ENCODE peak calls at places on chromosomes 6 and 20, in four cellular contexts. H, B, C and N are unnamed samples.

GRCh38 chr6:44084231-44085014 is 42.8 kb downstream of the MRPL14 start:
- DNase-seq in C (peak), B (no peak), H (no peak), N (no peak)

GRCh38 chr6:36130672-36131516 is 581 bp downstream of the MAPK13 start:
- DNase-seq in B (no peak), C (peak), H (peak), N (peak)

GRCh38 chr20:57203204-57203603 is 63.2 kb downstream of the BMP7 start:
- DNase-seq in H (no peak), B (no peak), C (no peak), N (no peak)

GRCh38 chr20:39983183-39983582 is 705.9 kb downstream of the MAFB start:
- DNase-seq in H (no peak), C (no peak), B (no peak), N (no peak)

GRCh38 chr6:82953871-82954270 is 111.8 kb downstream of the UBE3D start:
- DNase-seq in H (no peak), C (no peak), B (no peak), N (no peak)

GRCh38 chr20:39638671-39639070 is 676.5 kb downstream of the DHX35 start:
- DNase-seq in B (no peak), C (no peak), H (no peak), N (no peak)

GRCh38 chr6:21264288-21264818 is 329.2 kb upstream of the SOX4 start:
- DNase-seq in C (no peak), B (no peak), H (no peak), N (no peak)

GRCh38 chr20:55880361-55880760 is 125.0 kb downstream of the CBLN4 start:
- DNase-seq in H (no peak), C (no peak), B (no peak), N (no peak)

GRCh38 chr6:136410201-136411027 is 120.8 kb upstream of the BCLAF1 start:
- DNase-seq in C (no peak), H (no peak), B (no peak), N (no peak)

GRCh38 chr20:6533828-6534388 is 233.6 kb upstream of the BMP2 start:
- DNase-seq in B (peak), C (no peak), H (no peak), N (no peak)

GRCh38 chr20:53622247-53623114 is 28.8 kb upstream of the ZNF217 start:
- DNase-seq in H (no peak), B (no peak), C (no peak), N (no peak)

GRCh38 chr6:89148016-89148750 is 2.3 kb downstream of the PM20D2 start:
- DNase-seq in B (no peak), H (peak), C (no peak), N (peak)

GRCh38 chr20:1943267-1944002 is 48.2 kb downstream of the SIRPA start:
- DNase-seq in C (no peak), B (no peak), H (no peak), N (no peak)

GRCh38 chr6:157287247-157287850 is 36.0 kb downstream of the TMEM242 start:
- DNase-seq in H (no peak), B (no peak), C (no peak), N (no peak)

GRCh38 chr6:48229849-48230248 is 118.9 kb upstream of the PTCHD4 start:
- DNase-seq in B (no peak), H (no peak), C (no peak), N (no peak)

GRCh38 chr6:35443341-35444030 is 8.7 kb upstream of the FANCE start:
- DNase-seq in C (no peak), B (no peak), H (no peak), N (no peak)

GRCh38 chr20:57393321-57394086 is 2.3 kb downstream of the RBM38 start:
- DNase-seq in B (no peak), C (no peak), H (no peak), N (no peak)

GRCh38 chr6:66396145-66396544 is 689.1 kb upstream of the EYS start:
- DNase-seq in B (no peak), C (no peak), H (no peak), N (no peak)

GRCh38 chr20:57429579-57430202 is 38.5 kb downstream of the RBM38 start:
- DNase-seq in H (no peak), B (no peak), C (no peak), N (no peak)

GRCh38 chr6:87558446-87558845 is 31.3 kb downstream of the RARS2 start:
- DNase-seq in H (no peak), C (no peak), B (no peak), N (no peak)

GRCh38 chr6:32163559-32164258 is 686 bp upstream of the EGFL8 start:
- DNase-seq in H (no peak), C (no peak), B (no peak), N (no peak)

GRCh38 chr6:111686249-111686997 is 80.7 kb upstream of the TRAF3IP2 start:
- DNase-seq in C (peak), B (no peak), H (no peak), N (no peak)

GRCh38 chr6:117829594-117830319 is 77.3 kb upstream of the SLC35F1 start:
- DNase-seq in H (no peak), C (peak), B (no peak), N (no peak)

GRCh38 chr6:106309766-106310373 is 15.7 kb downstream of the ATG5 start:
- DNase-seq in C (no peak), H (no peak), B (no peak), N (no peak)

GRCh38 chr6:14464049-14464448 is 346.5 kb downstream of the CD83 start:
- DNase-seq in B (no peak), H (no peak), C (no peak), N (no peak)

GRCh38 chr6:166900956-166901607 is 55.3 kb downstream of the RNASET2 start:
- DNase-seq in H (no peak), B (no peak), C (no peak), N (no peak)

GRCh38 chr20:17610566-17611289 is 40.9 kb downstream of the DSTN start:
- DNase-seq in B (no peak), C (peak), H (no peak), N (no peak)

GRCh38 chr6:131574133-131574532 is 1.1 kb downstream of the ARG1 start:
- DNase-seq in H (no peak), C (no peak), B (no peak), N (no peak)

GRCh38 chr6:12232339-12232738 is 57.8 kb upstream of the EDN1 start:
- DNase-seq in H (no peak), B (no peak), C (no peak), N (no peak)